ENCODE peak calls at places on chromosomes 13 and 19, in five cellular contexts. A is activated T-helper 1 cell treated with anti-CD3 and anti-CD28 coated beads, Interleukin-12 subunit alpha, Interleukin-12 subunit beta, Interleukin-2, Interleukin-4 antibody, amounts not matched to agents 30 ng/mL and 10 ng/mL and 1 ng/mL, durations not matched to agents 14 hours and 24 hours and 36 hours; Z is stimulated activated CD8-positive, alpha-beta memory T cell treated with anti-CD3 and anti-CD28 coated beads, Interleukin-2, amount 100 ng/mL, for 1 hour; U is activated CD4-positive, alpha-beta T cell treated with anti-CD3 and anti-CD28 coated beads, Interleukin-2, amount 10 ng/mL, durations not matched to agents 24 days and 14 days; H is stimulated activated CD4-positive, alpha-beta T cell treated with anti-CD3 and anti-CD28 coated beads, Interleukin-1b, Interleukin-23, amount 100 ng/mL, for 1 hour. C is an unnamed sample.

GRCh38 chr19:21568816-21569496 is 63.6 kb downstream of the ZNF429 start:
- DNase-seq in U (peak; percentile 93), A (peak; percentile 75), Z (peak; percentile 83), H (peak; percentile 64), C (no peak)

GRCh38 chr13:29847501-29847983 is 2.9 kb downstream of the UBL3 start:
- DNase-seq in A (no peak), U (peak; percentile 71), Z (no peak), H (no peak), C (no peak)

GRCh38 chr19:55245236-55245904 is 13.4 kb downstream of the PPP6R1 start:
- DNase-seq in U (no peak), Z (no peak), H (no peak), A (no peak), C (no peak)

GRCh38 chr13:98752111-98752941 is at the start of gene SLC15A1:
- DNase-seq in H (no peak), Z (no peak), U (no peak), A (no peak), C (no peak)

GRCh38 chr19:1862424-1863307 is 713 bp downstream of the KLF16 start:
- DNase-seq in A (peak; percentile 53), Z (no peak), H (peak; percentile 39), U (peak; percentile 89), C (no peak)

GRCh38 chr19:56748443-56748842 is 76.9 kb upstream of the ZNF835 start:
- DNase-seq in A (no peak), H (no peak), U (no peak), Z (no peak), C (peak; percentile 12)

GRCh38 chr19:2157452-2157851 is 6.1 kb upstream of the AP3D1 start:
- DNase-seq in H (no peak), Z (no peak), U (no peak), A (no peak), C (no peak)

GRCh38 chr13:34243396-34243795 is 425.4 kb downstream of the RFC3 start:
- DNase-seq in H (no peak), A (no peak), Z (no peak), U (no peak), C (no peak)

GRCh38 chr19:52923782-52924593 is 760 bp upstream of the ZNF888 start:
- DNase-seq in U (no peak), Z (no peak), A (no peak), H (no peak), C (peak; percentile 61)

GRCh38 chr19:48249502-48250014 is 6.2 kb downstream of the CARD8 start:
- DNase-seq in A (peak; percentile 62), U (peak; percentile 92), Z (peak; percentile 52), H (peak; percentile 48), C (peak; percentile 92)

C was measured in HL-60.